ENCODE peak calls at places on chromosomes 6 and 20, in six cellular contexts. N, V, K, U, A and E are unnamed samples.
A peak's percentile ranks its signal among the peaks of the same experiment; 100 is the strongest.

GRCh38 chr20:25576783-25577530 is 8.4 kb downstream of the NINL start:
- DNase-seq in U (no peak), A (no peak), V (no peak), N (no peak), K (no peak), E (no peak)

GRCh38 chr6:144725731-144726522 is 440.8 kb downstream of the UTRN start:
- DNase-seq in N (no peak), A (no peak), U (no peak), K (no peak), V (peak; percentile 3), E (peak; percentile 38)

GRCh38 chr20:36527331-36528125 is 13.8 kb upstream of the MYL9 start:
- DNase-seq in N (no peak), U (no peak), V (no peak), K (no peak), A (no peak), E (no peak)

GRCh38 chr6:168083142-168083885 is 4.3 kb upstream of the FRMD1 start:
- DNase-seq in N (no peak), U (no peak), A (no peak), K (no peak), V (no peak), E (no peak)

GRCh38 chr6:94736231-94736630 is 841.1 kb upstream of the MANEA start:
- DNase-seq in U (no peak), A (no peak), K (no peak), V (no peak), N (no peak), E (no peak)

GRCh38 chr6:121794630-121795029 is 359.2 kb downstream of the GJA1 start:
- DNase-seq in A (peak; percentile 81), K (no peak), V (no peak), N (no peak), U (peak; percentile 19), E (peak; percentile 14)

GRCh38 chr20:34621383-34622367 is 55.2 kb downstream of the PIGU start:
- DNase-seq in K (no peak), U (peak; percentile 60), A (no peak), N (no peak), V (no peak), E (peak; percentile 39)

GRCh38 chr6:14384175-14384949 is 266.8 kb downstream of the CD83 start:
- DNase-seq in A (no peak), N (no peak), U (no peak), K (no peak), V (no peak), E (no peak)

DNA sequence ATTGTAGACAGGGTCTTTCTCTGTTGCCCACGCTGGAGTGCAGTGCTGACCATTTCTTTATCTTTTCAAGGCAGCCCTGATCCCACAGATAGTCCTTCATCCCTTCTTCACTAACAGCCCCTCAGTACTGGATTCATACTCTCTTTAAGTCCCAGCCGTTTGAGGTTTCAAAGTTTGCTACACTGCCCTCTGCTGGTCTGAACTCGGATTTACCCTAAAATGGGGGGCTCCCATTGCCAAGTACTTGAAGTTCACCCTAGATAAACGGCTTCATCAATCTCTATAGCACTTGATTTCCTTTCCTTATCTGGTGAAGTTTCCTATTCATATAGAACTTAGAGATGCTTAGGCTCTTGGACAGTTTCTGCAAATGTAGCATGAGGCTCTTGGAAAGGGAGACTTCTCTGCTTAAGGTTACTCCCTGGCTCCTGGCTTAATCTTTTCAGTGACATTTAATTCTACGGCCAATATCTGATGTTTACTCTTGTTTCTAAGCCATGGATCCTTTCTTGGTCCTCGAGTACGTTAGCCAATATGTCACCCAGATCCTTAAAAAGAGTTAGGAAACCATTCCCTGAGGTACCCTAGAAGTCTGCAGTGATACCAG is 21.4 kb upstream of the PREP start:
- DNase-seq in K (peak; percentile 67), V (peak; percentile 65), A (peak; percentile 79), N (peak; percentile 83), U (peak; percentile 31), E (peak; percentile 75)
- TF ChIP-seq CTCF in K (peak; percentile 56), V (peak; percentile 80), A (peak; percentile 57), N (no peak), U (peak; percentile 38), E (peak; percentile 51)

DNA sequence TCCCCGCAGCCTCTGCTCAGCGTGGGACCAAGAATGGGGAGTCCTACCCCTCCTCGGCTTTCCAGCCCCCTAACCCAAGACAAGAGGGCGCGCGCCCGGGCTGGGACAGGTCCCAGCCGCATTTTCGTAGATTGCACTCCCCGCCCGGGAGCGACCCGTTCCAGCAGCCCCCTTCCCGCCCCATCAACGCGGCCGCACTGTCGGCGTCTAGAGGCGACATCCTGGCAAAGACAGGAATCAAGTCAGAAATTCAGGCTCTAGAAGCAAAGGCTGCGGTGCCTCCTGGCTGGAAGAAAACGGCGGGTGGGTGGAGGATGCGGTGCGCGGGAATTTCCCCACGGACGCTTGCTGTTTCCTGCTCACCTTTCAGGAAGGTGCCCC is 957 bp downstream of the PROKR2 start:
- DNase-seq in N (peak; percentile 73), K (no peak), U (no peak), V (peak; percentile 55), A (no peak), E (no peak)
- TF ChIP-seq MAX in N (no peak), K (no peak), U (no peak), V (no peak), A (no peak), E (no peak)

DNA sequence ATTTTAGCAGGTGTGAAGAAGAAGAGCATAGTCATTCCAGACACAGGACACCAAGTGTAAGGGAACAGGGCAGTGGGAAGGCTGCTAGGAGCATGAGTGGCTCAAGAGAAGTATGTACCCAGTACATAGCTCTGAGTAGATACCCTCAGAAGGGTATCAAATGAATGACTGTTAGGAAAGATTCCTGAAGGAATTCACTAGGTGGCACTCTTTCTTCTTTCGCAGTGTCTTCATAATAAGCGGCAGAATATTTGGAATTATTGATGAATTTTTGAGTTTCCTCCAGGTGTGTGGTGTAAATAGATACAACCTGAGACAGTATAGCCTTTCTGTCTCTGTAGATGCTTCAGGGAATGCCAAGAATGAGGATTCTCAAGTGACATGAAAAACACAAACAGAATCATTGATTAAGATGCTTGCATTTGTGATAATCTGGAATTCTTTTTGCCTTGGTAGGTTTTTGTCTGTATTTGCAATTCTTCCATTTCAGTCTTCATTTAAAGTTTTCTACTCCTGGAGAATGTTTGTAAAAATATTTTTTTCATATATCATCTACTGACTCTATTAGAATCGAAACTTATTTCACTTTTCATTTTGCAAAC is 264.3 kb upstream of the RIMS1 start:
- DNase-seq in A (peak; percentile 28), U (no peak), K (no peak), N (no peak), V (peak; percentile 12), E (peak; percentile 18)
- TF ChIP-seq CTCF in A (peak; percentile 22), U (peak; percentile 48), K (no peak), N (no peak), V (peak; percentile 60), E (peak; percentile 32)

DNA sequence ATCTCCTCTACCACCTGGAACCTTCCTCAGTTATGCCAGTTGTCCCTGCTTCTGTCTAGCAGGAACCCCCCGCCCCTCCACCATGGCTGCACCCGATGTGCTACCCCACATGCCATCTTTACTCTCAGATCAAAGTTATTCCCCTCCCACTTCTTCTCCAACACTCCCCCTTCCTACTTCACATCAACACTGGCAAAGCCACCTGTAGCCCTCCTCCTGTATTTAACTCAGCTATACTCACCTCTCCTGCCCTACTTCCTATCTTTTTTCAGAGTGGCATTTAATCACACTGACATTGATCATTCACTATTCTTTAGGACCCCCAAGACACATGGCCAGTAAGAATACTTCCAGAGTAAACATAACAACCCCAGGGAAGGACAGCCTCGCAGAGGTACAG is 84.3 kb downstream of the MBOAT1 start:
- DNase-seq in V (no peak), N (no peak), A (no peak), K (no peak), U (no peak), E (no peak)
- TF ChIP-seq MAX in V (no peak), N (no peak), A (no peak), K (no peak), U (no peak), E (no peak)

GRCh38 chr6:37388578-37388977 is 34.8 kb downstream of the RNF8 start:
- DNase-seq in U (no peak), V (no peak), N (no peak), A (no peak), K (no peak), E (no peak)

GRCh38 chr6:37381579-37381978 is 27.8 kb downstream of the RNF8 start:
- DNase-seq in N (peak; percentile 46), A (peak; percentile 60), U (peak; percentile 15), K (peak; percentile 81), V (peak; percentile 47), E (peak; percentile 68)

DNA sequence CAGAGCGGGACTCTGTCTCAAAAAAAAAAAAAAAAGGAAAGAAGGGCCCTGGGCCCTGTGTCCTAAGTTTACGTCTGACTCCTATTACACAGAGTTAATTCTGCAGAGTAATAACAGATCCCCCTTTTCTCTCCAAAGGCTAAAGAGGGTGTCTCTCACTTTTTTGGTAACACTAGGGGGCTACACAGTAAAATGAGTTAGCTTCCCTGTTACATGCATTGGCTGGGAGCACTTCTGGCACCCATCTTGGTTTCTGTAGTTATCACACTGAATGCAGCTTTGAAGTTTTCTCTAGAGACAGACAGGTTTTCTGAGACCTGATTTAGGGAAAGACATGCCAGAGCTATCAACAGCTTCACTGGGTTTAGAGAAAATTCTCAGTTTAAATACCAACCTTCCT is 29.2 kb downstream of the RNF8 start:
- DNase-seq in K (peak; percentile 34), N (no peak), A (no peak), V (peak; percentile 23), U (no peak), E (peak; percentile 13)
- TF ChIP-seq CTCF in K (peak; percentile 12), N (no peak), A (no peak), V (peak; percentile 9), U (no peak), E (no peak)

GRCh38 chr6:125597411-125598253 is 151.8 kb upstream of the HEY2 start:
- DNase-seq in K (no peak), U (no peak), A (no peak), N (no peak), V (no peak), E (no peak)
- TF ChIP-seq MAX in K (no peak), U (no peak), A (no peak), N (no peak), V (no peak), E (no peak)

GRCh38 chr20:49046087-49046900 is at the start of gene CSE1L:
- DNase-seq in A (peak; percentile 95), U (peak; percentile 92), V (peak; percentile 95), N (peak; percentile 98), K (peak; percentile 97), E (peak; percentile 97)
- TF ChIP-seq CTCF in A (no peak), U (no peak), V (no peak), N (no peak), K (no peak), E (no peak)

GRCh38 chr6:41892921-41893564 is 2.1 kb downstream of the USP49 start:
- DNase-seq in A (no peak), N (no peak), K (no peak), U (no peak), V (no peak), E (no peak)

GRCh38 chr6:41894366-41895299 is 542 bp downstream of the USP49 start:
- DNase-seq in U (no peak), K (peak; percentile 45), A (peak; percentile 14), N (no peak), V (no peak), E (peak; percentile 22)

GRCh38 chr6:41896280-41896679 is 1.1 kb upstream of the USP49 start:
- DNase-seq in A (no peak), U (no peak), N (no peak), K (no peak), V (no peak), E (no peak)

GRCh38 chr6:41895300-41896233 is at the start of gene USP49:
- DNase-seq in K (peak; percentile 97), V (peak; percentile 97), U (peak; percentile 67), A (peak; percentile 89), N (peak; percentile 97), E (peak; percentile 95)
- TF ChIP-seq MAX in K (peak; percentile 77), V (peak; percentile 92), U (peak; percentile 74), A (peak; percentile 63), N (peak; percentile 88), E (peak; percentile 100)